ENCODE peak calls at places on chromosome 9, in five cellular contexts. One of them, this sample, is unnamed.

GRCh38 chr9:85377751-85378289 is 363.9 kb downstream of the AGTPBP1 start:
- DNase-seq in HCT116: no peak
- DNase-seq in heart left ventricle: no peak
- DNase-seq in IMR-90: no peak
- DNase-seq in Peyer's patch: no peak
- DNase-seq in this sample: no peak

GRCh38 chr9:131393622-131394463 is at the start of gene PRRC2B:
- DNase-seq in HCT116: peak; percentile 33
- DNase-seq in heart left ventricle: peak; percentile 89
- DNase-seq in IMR-90: peak; percentile 62
- DNase-seq in Peyer's patch: peak; percentile 84
- DNase-seq in this sample: peak; percentile 93

GRCh38 chr9:133044125-133044524 is 13.3 kb downstream of the GTF3C5 start:
- DNase-seq in HCT116: no peak
- DNase-seq in heart left ventricle: no peak
- DNase-seq in IMR-90: no peak
- DNase-seq in Peyer's patch: no peak
- DNase-seq in this sample: no peak

GRCh38 chr9:88725300-88726024 is 190.5 kb downstream of the NXNL2 start:
- DNase-seq in HCT116: no peak
- DNase-seq in heart left ventricle: no peak
- DNase-seq in IMR-90: no peak
- DNase-seq in Peyer's patch: no peak
- DNase-seq in this sample: no peak

GRCh38 chr9:20552874-20553624 is 69.2 kb downstream of the MLLT3 start:
- DNase-seq in HCT116: no peak
- DNase-seq in heart left ventricle: no peak
- DNase-seq in IMR-90: peak; percentile 25
- DNase-seq in Peyer's patch: no peak
- DNase-seq in this sample: no peak

GRCh38 chr9:36950389-36950788 is 83.7 kb downstream of the PAX5 start:
- DNase-seq in HCT116: no peak
- DNase-seq in heart left ventricle: no peak
- DNase-seq in IMR-90: no peak
- DNase-seq in Peyer's patch: no peak
- DNase-seq in this sample: peak; percentile 14

GRCh38 chr9:35518981-35519679 is 29.2 kb downstream of the RUSC2 start:
- DNase-seq in HCT116: no peak
- DNase-seq in heart left ventricle: no peak
- DNase-seq in IMR-90: peak; percentile 58
- DNase-seq in Peyer's patch: no peak
- DNase-seq in this sample: no peak

GRCh38 chr9:115158666-115159481 is 40.9 kb upstream of the TNC start:
- DNase-seq in HCT116: no peak
- DNase-seq in heart left ventricle: no peak
- DNase-seq in IMR-90: peak; percentile 78
- DNase-seq in Peyer's patch: no peak
- DNase-seq in this sample: peak; percentile 73

GRCh38 chr9:16028516-16028915 is 475.7 kb downstream of the CCDC171 start:
- DNase-seq in HCT116: no peak
- DNase-seq in heart left ventricle: no peak
- DNase-seq in IMR-90: peak; percentile 44
- DNase-seq in Peyer's patch: no peak
- DNase-seq in this sample: no peak

GRCh38 chr9:89712285-89712684 is 107.5 kb downstream of the GADD45G start:
- DNase-seq in HCT116: no peak
- DNase-seq in heart left ventricle: no peak
- DNase-seq in IMR-90: no peak
- DNase-seq in Peyer's patch: no peak
- DNase-seq in this sample: no peak

GRCh38 chr9:96513622-96514021 is 63.7 kb downstream of the HABP4 start:
- DNase-seq in HCT116: no peak
- DNase-seq in heart left ventricle: no peak
- DNase-seq in IMR-90: peak; percentile 87
- DNase-seq in Peyer's patch: no peak
- DNase-seq in this sample: no peak

GRCh38 chr9:35680331-35681105 is 6.8 kb downstream of the CA9 start:
- DNase-seq in HCT116: no peak
- DNase-seq in heart left ventricle: no peak
- DNase-seq in IMR-90: peak; percentile 78
- DNase-seq in Peyer's patch: peak; percentile 73
- DNase-seq in this sample: no peak

GRCh38 chr9:16329699-16330113 is 540.8 kb downstream of the BNC2 start:
- DNase-seq in HCT116: no peak
- DNase-seq in heart left ventricle: peak; percentile 74
- DNase-seq in IMR-90: peak; percentile 60
- DNase-seq in Peyer's patch: no peak
- DNase-seq in this sample: no peak

GRCh38 chr9:126494264-126494663 is 119.5 kb upstream of the LMX1B start:
- DNase-seq in HCT116: no peak
- DNase-seq in heart left ventricle: no peak
- DNase-seq in IMR-90: no peak
- DNase-seq in Peyer's patch: no peak
- DNase-seq in this sample: no peak

GRCh38 chr9:99427252-99427651 is 205.2 kb downstream of the SEC61B start:
- DNase-seq in HCT116: no peak
- DNase-seq in heart left ventricle: no peak
- DNase-seq in IMR-90: no peak
- DNase-seq in Peyer's patch: no peak
- DNase-seq in this sample: no peak

GRCh38 chr9:132768932-132769894 is 98.9 kb downstream of the GTF3C4 start:
- DNase-seq in HCT116: no peak
- DNase-seq in heart left ventricle: peak; percentile 51
- DNase-seq in IMR-90: peak; percentile 25
- DNase-seq in Peyer's patch: peak; percentile 79
- DNase-seq in this sample: peak; percentile 77

GRCh38 chr9:131651599-131651998 is 88.3 kb downstream of the RAPGEF1 start:
- DNase-seq in HCT116: no peak
- DNase-seq in heart left ventricle: no peak
- DNase-seq in IMR-90: peak; percentile 69
- DNase-seq in Peyer's patch: no peak
- DNase-seq in this sample: no peak

GRCh38 chr9:72154468-72155281 is 5.4 kb downstream of the GDA start:
- DNase-seq in HCT116: no peak
- DNase-seq in heart left ventricle: no peak
- DNase-seq in IMR-90: no peak
- DNase-seq in Peyer's patch: no peak
- DNase-seq in this sample: no peak

GRCh38 chr9:85872444-85872843 is 68.5 kb upstream of the NAA35 start:
- DNase-seq in HCT116: no peak
- DNase-seq in heart left ventricle: no peak
- DNase-seq in IMR-90: no peak
- DNase-seq in Peyer's patch: no peak
- DNase-seq in this sample: no peak

GRCh38 chr9:120774719-120775118 is 18.5 kb downstream of the FBXW2 start:
- DNase-seq in HCT116: no peak
- DNase-seq in heart left ventricle: no peak
- DNase-seq in IMR-90: no peak
- DNase-seq in Peyer's patch: no peak
- DNase-seq in this sample: no peak

GRCh38 chr9:124855944-124856773 is 2.9 kb downstream of the WDR38 start:
- DNase-seq in HCT116: peak; percentile 40
- DNase-seq in heart left ventricle: no peak
- DNase-seq in IMR-90: no peak
- DNase-seq in Peyer's patch: no peak
- DNase-seq in this sample: no peak
- TF ChIP-seq POLR2A in HCT116: no peak
- TF ChIP-seq POLR2A in heart left ventricle: no peak
- TF ChIP-seq POLR2A in IMR-90: no peak
- TF ChIP-seq POLR2A in Peyer's patch: no peak
- TF ChIP-seq POLR2A in this sample: no peak

GRCh38 chr9:108687360-108687981 is 168.3 kb downstream of the ACTL7B start:
- DNase-seq in HCT116: no peak
- DNase-seq in heart left ventricle: no peak
- DNase-seq in IMR-90: peak; percentile 16
- DNase-seq in Peyer's patch: no peak
- DNase-seq in this sample: no peak

GRCh38 chr9:108680946-108681345 is 174.8 kb downstream of the ACTL7B start:
- DNase-seq in HCT116: no peak
- DNase-seq in heart left ventricle: no peak
- DNase-seq in IMR-90: no peak
- DNase-seq in Peyer's patch: no peak
- DNase-seq in this sample: no peak

GRCh38 chr9:108684288-108685025 is 171.3 kb downstream of the ACTL7B start:
- DNase-seq in HCT116: no peak
- DNase-seq in heart left ventricle: no peak
- DNase-seq in IMR-90: no peak
- DNase-seq in Peyer's patch: no peak
- DNase-seq in this sample: no peak

GRCh38 chr9:108682191-108682590 is 173.6 kb downstream of the ACTL7B start:
- DNase-seq in HCT116: no peak
- DNase-seq in heart left ventricle: no peak
- DNase-seq in IMR-90: no peak
- DNase-seq in Peyer's patch: no peak
- DNase-seq in this sample: no peak

GRCh38 chr9:108683245-108683644 is 172.5 kb downstream of the ACTL7B start:
- DNase-seq in HCT116: no peak
- DNase-seq in heart left ventricle: no peak
- DNase-seq in IMR-90: no peak
- DNase-seq in Peyer's patch: no peak
- DNase-seq in this sample: no peak
- H3K4me3 ChIP-seq in HCT116: no peak overlapping the region
- H3K4me3 ChIP-seq in heart left ventricle: no peak overlapping the region
- H3K4me3 ChIP-seq in IMR-90: no peak overlapping the region
- H3K4me3 ChIP-seq in Peyer's patch: no peak overlapping the region
- H3K4me3 ChIP-seq in this sample: no peak overlapping the region

GRCh38 chr9:134375011-134375390 is 48.7 kb downstream of the RXRA start:
- DNase-seq in HCT116: no peak
- DNase-seq in heart left ventricle: peak; percentile 73
- DNase-seq in IMR-90: no peak
- DNase-seq in Peyer's patch: no peak
- DNase-seq in this sample: peak; percentile 94

GRCh38 chr9:134376386-134377142 is 50.3 kb downstream of the RXRA start:
- DNase-seq in HCT116: no peak
- DNase-seq in heart left ventricle: peak; percentile 69
- DNase-seq in IMR-90: no peak
- DNase-seq in Peyer's patch: no peak
- DNase-seq in this sample: no peak

GRCh38 chr9:134374301-134375010 is 48.2 kb downstream of the RXRA start:
- DNase-seq in HCT116: no peak
- DNase-seq in heart left ventricle: no peak
- DNase-seq in IMR-90: no peak
- DNase-seq in Peyer's patch: no peak
- DNase-seq in this sample: peak; percentile 83

GRCh38 chr9:134377143-134377484 is 50.9 kb downstream of the RXRA start:
- DNase-seq in HCT116: no peak
- DNase-seq in heart left ventricle: no peak
- DNase-seq in IMR-90: no peak
- DNase-seq in Peyer's patch: no peak
- DNase-seq in this sample: no peak

DNA sequence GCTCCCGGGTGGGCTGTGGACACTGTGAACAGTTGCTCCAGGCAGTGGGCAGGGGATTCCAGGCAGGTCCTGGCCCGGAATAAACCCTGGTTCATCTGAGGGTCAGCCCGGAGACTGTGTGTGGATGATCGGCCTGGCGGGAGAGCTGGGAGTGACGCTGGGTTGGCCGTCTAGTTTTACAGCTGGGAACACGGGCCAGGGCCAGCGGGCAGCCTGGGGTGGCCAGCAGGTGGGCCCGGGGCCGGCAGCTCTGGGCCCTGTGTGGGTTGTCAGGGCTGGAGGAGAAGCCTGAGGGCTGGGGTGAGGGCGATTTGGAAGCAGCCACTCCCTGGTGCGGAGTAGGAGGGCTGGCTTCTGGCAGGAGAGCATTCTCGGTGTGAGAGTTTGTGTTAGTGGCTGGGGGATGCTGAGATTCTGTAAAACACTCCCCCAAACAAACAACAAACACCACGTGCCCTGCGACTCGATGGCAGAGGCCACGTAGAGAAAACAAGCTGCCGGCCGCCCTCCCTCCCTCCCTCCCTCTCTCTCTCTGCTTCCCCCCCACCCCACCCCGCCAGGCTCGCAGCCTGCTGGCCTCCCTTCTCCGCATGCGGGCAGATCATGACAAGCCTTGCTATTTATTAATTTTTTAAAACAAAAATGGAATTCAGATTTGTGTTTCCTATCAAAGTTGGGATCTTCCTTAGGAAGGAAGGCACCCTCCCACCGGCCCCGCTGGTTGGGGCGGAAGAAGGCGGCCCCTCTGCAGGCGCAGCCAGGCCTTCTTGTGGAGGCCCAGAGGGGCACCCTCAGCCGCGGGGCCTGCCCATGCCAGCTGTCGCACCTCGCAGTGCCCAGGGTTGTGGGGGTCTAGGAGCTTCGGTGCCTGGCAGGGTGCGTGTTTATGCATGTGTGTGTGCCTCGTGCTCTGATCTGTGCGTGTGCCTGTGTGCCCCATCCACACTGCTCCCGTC is 49.5 kb downstream of the RXRA start:
- DNase-seq in HCT116: no peak
- DNase-seq in heart left ventricle: peak; percentile 71
- DNase-seq in IMR-90: no peak
- DNase-seq in Peyer's patch: no peak
- DNase-seq in this sample: peak; percentile 87
- TF ChIP-seq POLR2A in HCT116: no peak
- TF ChIP-seq POLR2A in heart left ventricle: no peak
- TF ChIP-seq POLR2A in IMR-90: no peak
- TF ChIP-seq POLR2A in Peyer's patch: no peak
- TF ChIP-seq POLR2A in this sample: no peak

GRCh38 chr9:675697-676370 is 165.7 kb upstream of the DMRT1 start:
- DNase-seq in HCT116: no peak
- DNase-seq in heart left ventricle: no peak
- DNase-seq in IMR-90: no peak
- DNase-seq in Peyer's patch: no peak
- DNase-seq in this sample: no peak

GRCh38 chr9:676780-677458 is 164.6 kb upstream of the DMRT1 start:
- DNase-seq in HCT116: no peak
- DNase-seq in heart left ventricle: no peak
- DNase-seq in IMR-90: no peak
- DNase-seq in Peyer's patch: no peak
- DNase-seq in this sample: no peak

GRCh38 chr9:680106-680505 is 161.4 kb upstream of the DMRT1 start:
- DNase-seq in HCT116: no peak
- DNase-seq in heart left ventricle: no peak
- DNase-seq in IMR-90: no peak
- DNase-seq in Peyer's patch: no peak
- DNase-seq in this sample: no peak

GRCh38 chr9:679462-679861 is 162.0 kb upstream of the DMRT1 start:
- DNase-seq in HCT116: no peak
- DNase-seq in heart left ventricle: no peak
- DNase-seq in IMR-90: no peak
- DNase-seq in Peyer's patch: no peak
- DNase-seq in this sample: no peak

DNA sequence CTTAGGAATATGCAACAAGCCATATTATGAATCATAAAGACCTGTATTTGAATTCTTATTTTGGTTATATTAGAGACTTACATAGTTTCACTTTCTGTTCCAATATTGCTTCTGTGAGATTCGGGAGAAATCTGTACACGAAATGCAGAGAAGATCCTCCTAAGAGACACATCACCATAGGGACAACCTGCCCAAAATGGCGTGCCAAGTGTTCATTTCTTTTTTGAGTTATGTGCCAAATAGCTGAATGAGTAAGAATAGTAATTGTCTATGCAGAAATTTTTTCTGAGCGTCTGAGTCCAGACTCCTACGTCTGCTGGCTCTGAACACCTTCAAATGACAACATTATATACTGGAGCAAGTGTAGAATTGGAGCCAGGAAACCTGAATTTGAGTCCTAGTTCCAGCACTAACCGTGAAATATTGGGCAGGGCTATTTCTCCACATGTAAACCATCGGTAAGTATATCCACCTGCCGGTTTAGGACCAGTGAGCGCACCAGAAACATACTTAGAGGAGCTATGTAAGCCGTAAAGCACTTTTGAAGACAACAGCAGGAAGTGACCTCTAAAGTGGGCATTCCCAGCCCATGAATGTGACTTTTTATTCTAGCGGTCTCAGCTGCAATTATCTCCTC is 163.9 kb upstream of the DMRT1 start:
- DNase-seq in HCT116: no peak
- DNase-seq in heart left ventricle: no peak
- DNase-seq in IMR-90: no peak
- DNase-seq in Peyer's patch: no peak
- DNase-seq in this sample: no peak
- H3K4me3 ChIP-seq in HCT116: no peak overlapping the region
- H3K4me3 ChIP-seq in heart left ventricle: peak overlapping the region; percentile 48
- H3K4me3 ChIP-seq in IMR-90: peak overlapping the region; percentile 55
- H3K4me3 ChIP-seq in Peyer's patch: peak overlapping the region; percentile 9
- H3K4me3 ChIP-seq in this sample: peak overlapping the region; percentile 50